ENCODE peak calls at places on chromosomes 2 and 18, in seven cellular contexts. One of them, this sample, is unnamed.

GRCh38 chr2:10901160-10901559 is 10.6 kb upstream of the KCNF1 start:
- DNase-seq in IMR-90: peak; percentile 45
- DNase-seq in suprapubic skin: no peak
- DNase-seq in brain microvascular endothelial cell: no peak
- DNase-seq in esophagus squamous epithelium: no peak
- DNase-seq in Peyer's patch: peak; percentile 63
- DNase-seq in fibroblast of lung: peak; percentile 23
- DNase-seq in this sample: peak; percentile 79

GRCh38 chr18:23071285-23071684 is 64.0 kb upstream of the CABLES1 start:
- DNase-seq in Peyer's patch: no peak
- DNase-seq in esophagus squamous epithelium: peak; percentile 33
- DNase-seq in brain microvascular endothelial cell: no peak
- DNase-seq in suprapubic skin: no peak
- DNase-seq in fibroblast of lung: no peak
- DNase-seq in IMR-90: peak; percentile 72
- DNase-seq in this sample: no peak

GRCh38 chr18:69494841-69495240 is 94.2 kb downstream of the DOK6 start:
- DNase-seq in fibroblast of lung: no peak
- DNase-seq in brain microvascular endothelial cell: no peak
- DNase-seq in suprapubic skin: no peak
- DNase-seq in Peyer's patch: no peak
- DNase-seq in IMR-90: no peak
- DNase-seq in esophagus squamous epithelium: no peak
- DNase-seq in this sample: no peak

GRCh38 chr2:222290691-222291484 is 7.9 kb downstream of the PAX3 start:
- DNase-seq in IMR-90: no peak
- DNase-seq in esophagus squamous epithelium: no peak
- DNase-seq in suprapubic skin: no peak
- DNase-seq in brain microvascular endothelial cell: no peak
- DNase-seq in Peyer's patch: no peak
- DNase-seq in fibroblast of lung: no peak
- DNase-seq in this sample: no peak

GRCh38 chr2:19786408-19787058 is 115.2 kb downstream of the TTC32 start:
- DNase-seq in Peyer's patch: no peak
- DNase-seq in suprapubic skin: no peak
- DNase-seq in esophagus squamous epithelium: no peak
- DNase-seq in brain microvascular endothelial cell: peak; percentile 35
- DNase-seq in IMR-90: peak; percentile 86
- DNase-seq in fibroblast of lung: peak; percentile 75
- DNase-seq in this sample: peak; percentile 41

GRCh38 chr2:45031028-45031427 is 21.8 kb upstream of the SIX2 start:
- DNase-seq in suprapubic skin: no peak
- DNase-seq in Peyer's patch: no peak
- DNase-seq in esophagus squamous epithelium: no peak
- DNase-seq in brain microvascular endothelial cell: no peak
- DNase-seq in IMR-90: no peak
- DNase-seq in fibroblast of lung: no peak
- DNase-seq in this sample: no peak

GRCh38 chr2:60361498-60361897 is 192.0 kb downstream of the BCL11A start:
- DNase-seq in esophagus squamous epithelium: no peak
- DNase-seq in brain microvascular endothelial cell: no peak
- DNase-seq in fibroblast of lung: no peak
- DNase-seq in Peyer's patch: no peak
- DNase-seq in suprapubic skin: no peak
- DNase-seq in IMR-90: no peak
- DNase-seq in this sample: no peak

GRCh38 chr2:237235383-237236095 is 149.8 kb downstream of the COPS8 start:
- DNase-seq in fibroblast of lung: peak; percentile 97
- DNase-seq in esophagus squamous epithelium: no peak
- DNase-seq in suprapubic skin: no peak
- DNase-seq in Peyer's patch: no peak
- DNase-seq in brain microvascular endothelial cell: peak; percentile 60
- DNase-seq in IMR-90: peak; percentile 93
- DNase-seq in this sample: no peak

GRCh38 chr2:105509271-105510086 is 110.6 kb upstream of the FHL2 start:
- DNase-seq in Peyer's patch: no peak
- DNase-seq in suprapubic skin: no peak
- DNase-seq in IMR-90: no peak
- DNase-seq in fibroblast of lung: no peak
- DNase-seq in brain microvascular endothelial cell: no peak
- DNase-seq in esophagus squamous epithelium: no peak
- DNase-seq in this sample: no peak

GRCh38 chr2:75130171-75130570 is 69.1 kb downstream of the TACR1 start:
- DNase-seq in fibroblast of lung: no peak
- DNase-seq in IMR-90: no peak
- DNase-seq in suprapubic skin: no peak
- DNase-seq in Peyer's patch: no peak
- DNase-seq in esophagus squamous epithelium: no peak
- DNase-seq in brain microvascular endothelial cell: no peak
- DNase-seq in this sample: no peak

GRCh38 chr2:6073260-6074141 is 381.3 kb downstream of the SOX11 start:
- DNase-seq in suprapubic skin: no peak
- DNase-seq in IMR-90: peak; percentile 74
- DNase-seq in Peyer's patch: no peak
- DNase-seq in brain microvascular endothelial cell: peak; percentile 77
- DNase-seq in esophagus squamous epithelium: no peak
- DNase-seq in fibroblast of lung: peak; percentile 40
- DNase-seq in this sample: no peak

GRCh38 chr2:173607601-173608311 is 253.1 kb downstream of the CDCA7 start:
- DNase-seq in fibroblast of lung: no peak
- DNase-seq in esophagus squamous epithelium: no peak
- DNase-seq in brain microvascular endothelial cell: no peak
- DNase-seq in IMR-90: no peak
- DNase-seq in suprapubic skin: no peak
- DNase-seq in Peyer's patch: no peak
- DNase-seq in this sample: no peak

GRCh38 chr2:59583173-59583765 is 970.2 kb downstream of the BCL11A start:
- DNase-seq in IMR-90: no peak
- DNase-seq in suprapubic skin: no peak
- DNase-seq in esophagus squamous epithelium: no peak
- DNase-seq in fibroblast of lung: no peak
- DNase-seq in Peyer's patch: no peak
- DNase-seq in brain microvascular endothelial cell: no peak
- DNase-seq in this sample: no peak

GRCh38 chr18:51030537-51031258 is 685 bp downstream of the SMAD4 start:
- DNase-seq in suprapubic skin: peak; percentile 76
- DNase-seq in fibroblast of lung: peak; percentile 44
- DNase-seq in esophagus squamous epithelium: peak; percentile 18
- DNase-seq in brain microvascular endothelial cell: peak; percentile 18
- DNase-seq in Peyer's patch: peak; percentile 87
- DNase-seq in IMR-90: peak; percentile 26
- DNase-seq in this sample: peak; percentile 46

GRCh38 chr2:64362562-64363026 is 91.4 kb upstream of the LGALSL start:
- DNase-seq in suprapubic skin: no peak
- DNase-seq in esophagus squamous epithelium: no peak
- DNase-seq in brain microvascular endothelial cell: no peak
- DNase-seq in Peyer's patch: peak; percentile 60
- DNase-seq in fibroblast of lung: no peak
- DNase-seq in IMR-90: no peak
- DNase-seq in this sample: peak; percentile 89

GRCh38 chr2:191376981-191377629 is 131.9 kb downstream of the MYO1B start:
- DNase-seq in Peyer's patch: peak; percentile 60
- DNase-seq in suprapubic skin: peak; percentile 74
- DNase-seq in fibroblast of lung: peak; percentile 90
- DNase-seq in IMR-90: peak; percentile 93
- DNase-seq in brain microvascular endothelial cell: peak; percentile 94
- DNase-seq in esophagus squamous epithelium: no peak
- DNase-seq in this sample: peak; percentile 84

GRCh38 chr2:179285060-179285459 is 20.4 kb upstream of the SESTD1 start:
- DNase-seq in suprapubic skin: no peak
- DNase-seq in Peyer's patch: no peak
- DNase-seq in esophagus squamous epithelium: no peak
- DNase-seq in IMR-90: no peak
- DNase-seq in fibroblast of lung: no peak
- DNase-seq in brain microvascular endothelial cell: no peak
- DNase-seq in this sample: no peak

GRCh38 chr2:30649278-30649677 is 158.0 kb downstream of the CAPN13 start:
- DNase-seq in IMR-90: no peak
- DNase-seq in suprapubic skin: no peak
- DNase-seq in brain microvascular endothelial cell: no peak
- DNase-seq in fibroblast of lung: no peak
- DNase-seq in esophagus squamous epithelium: no peak
- DNase-seq in Peyer's patch: no peak
- DNase-seq in this sample: no peak

GRCh38 chr2:206190689-206191088 is 31.0 kb downstream of the EEF1B2 start:
- DNase-seq in suprapubic skin: no peak
- DNase-seq in esophagus squamous epithelium: no peak
- DNase-seq in IMR-90: no peak
- DNase-seq in brain microvascular endothelial cell: no peak
- DNase-seq in fibroblast of lung: no peak
- DNase-seq in Peyer's patch: no peak
- DNase-seq in this sample: no peak

GRCh38 chr18:48542513-48543181 is 3.8 kb downstream of the CTIF start:
- DNase-seq in Peyer's patch: no peak
- DNase-seq in brain microvascular endothelial cell: no peak
- DNase-seq in IMR-90: no peak
- DNase-seq in esophagus squamous epithelium: no peak
- DNase-seq in fibroblast of lung: no peak
- DNase-seq in suprapubic skin: no peak
- DNase-seq in this sample: no peak

GRCh38 chr2:153101187-153101586 is 377.4 kb downstream of the RPRM start:
- DNase-seq in IMR-90: no peak
- DNase-seq in suprapubic skin: no peak
- DNase-seq in Peyer's patch: no peak
- DNase-seq in brain microvascular endothelial cell: no peak
- DNase-seq in esophagus squamous epithelium: no peak
- DNase-seq in fibroblast of lung: no peak
- DNase-seq in this sample: no peak

DNA sequence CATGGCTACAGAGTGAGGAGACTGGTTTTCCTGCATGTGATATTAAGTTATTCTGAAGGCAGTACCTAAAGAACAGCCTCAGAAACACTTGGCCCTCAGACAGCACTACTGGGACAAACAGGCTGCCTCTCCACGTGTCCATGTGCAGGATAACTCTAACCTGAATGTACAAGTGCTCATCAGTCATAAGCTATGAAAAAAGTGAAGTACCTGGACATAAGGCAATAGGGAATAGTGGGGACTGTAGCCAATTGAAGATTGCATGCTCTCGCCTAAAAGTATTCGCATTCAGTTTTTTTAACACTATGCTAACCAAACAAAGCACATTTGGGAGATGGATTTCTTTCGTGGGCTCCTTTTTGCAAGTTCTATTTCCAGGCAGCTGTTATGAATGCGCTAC is 33.0 kb downstream of the SLC14A1 start:
- DNase-seq in brain microvascular endothelial cell: no peak
- DNase-seq in fibroblast of lung: no peak
- DNase-seq in suprapubic skin: no peak
- DNase-seq in IMR-90: no peak
- DNase-seq in esophagus squamous epithelium: no peak
- DNase-seq in Peyer's patch: no peak
- DNase-seq in this sample: no peak
- H3K27ac ChIP-seq in brain microvascular endothelial cell: no peak overlapping the region
- H3K27ac ChIP-seq in fibroblast of lung: no peak overlapping the region
- H3K27ac ChIP-seq in suprapubic skin: no peak overlapping the region
- H3K27ac ChIP-seq in IMR-90: no peak overlapping the region
- H3K27ac ChIP-seq in esophagus squamous epithelium: no peak overlapping the region
- H3K27ac ChIP-seq in Peyer's patch: no peak overlapping the region
- H3K27ac ChIP-seq in this sample: no peak overlapping the region

GRCh38 chr2:38377501-38378258 is 607 bp upstream of the ATL2 start:
- DNase-seq in suprapubic skin: no peak
- DNase-seq in fibroblast of lung: peak; percentile 85
- DNase-seq in Peyer's patch: no peak
- DNase-seq in esophagus squamous epithelium: no peak
- DNase-seq in IMR-90: peak; percentile 75
- DNase-seq in brain microvascular endothelial cell: peak; percentile 33
- DNase-seq in this sample: peak; percentile 92

GRCh38 chr2:38375711-38376345 is 1.2 kb downstream of the ATL2 start:
- DNase-seq in suprapubic skin: no peak
- DNase-seq in esophagus squamous epithelium: no peak
- DNase-seq in Peyer's patch: no peak
- DNase-seq in IMR-90: peak; percentile 45
- DNase-seq in fibroblast of lung: peak; percentile 47
- DNase-seq in brain microvascular endothelial cell: no peak
- DNase-seq in this sample: no peak

GRCh38 chr2:38376346-38376682 is 759 bp downstream of the ATL2 start:
- DNase-seq in IMR-90: peak; percentile 70
- DNase-seq in fibroblast of lung: peak; percentile 71
- DNase-seq in brain microvascular endothelial cell: peak; percentile 60
- DNase-seq in Peyer's patch: no peak
- DNase-seq in esophagus squamous epithelium: no peak
- DNase-seq in suprapubic skin: peak; percentile 77
- DNase-seq in this sample: peak; percentile 77

GRCh38 chr2:38374978-38375377 is 2.1 kb downstream of the ATL2 start:
- DNase-seq in brain microvascular endothelial cell: no peak
- DNase-seq in suprapubic skin: no peak
- DNase-seq in fibroblast of lung: peak; percentile 19
- DNase-seq in Peyer's patch: no peak
- DNase-seq in esophagus squamous epithelium: no peak
- DNase-seq in IMR-90: no peak
- DNase-seq in this sample: no peak

GRCh38 chr2:38376683-38377500 is at the start of gene ATL2:
- DNase-seq in Peyer's patch: peak; percentile 95
- DNase-seq in brain microvascular endothelial cell: peak; percentile 95
- DNase-seq in IMR-90: peak; percentile 93
- DNase-seq in fibroblast of lung: peak; percentile 94
- DNase-seq in suprapubic skin: peak; percentile 97
- DNase-seq in esophagus squamous epithelium: peak; percentile 88
- DNase-seq in this sample: peak; percentile 62
- H3K27ac ChIP-seq in Peyer's patch: peak within 1 kb of the TSS; percentile 100
- H3K27ac ChIP-seq in brain microvascular endothelial cell: peak within 1 kb of the TSS; percentile 81
- H3K27ac ChIP-seq in IMR-90: peak within 1 kb of the TSS; percentile 83
- H3K27ac ChIP-seq in fibroblast of lung: peak within 1 kb of the TSS; percentile 89
- H3K27ac ChIP-seq in suprapubic skin: peak within 1 kb of the TSS; percentile 100
- H3K27ac ChIP-seq in esophagus squamous epithelium: peak within 1 kb of the TSS; percentile 100
- H3K27ac ChIP-seq in this sample: peak within 1 kb of the TSS; percentile 89

DNA sequence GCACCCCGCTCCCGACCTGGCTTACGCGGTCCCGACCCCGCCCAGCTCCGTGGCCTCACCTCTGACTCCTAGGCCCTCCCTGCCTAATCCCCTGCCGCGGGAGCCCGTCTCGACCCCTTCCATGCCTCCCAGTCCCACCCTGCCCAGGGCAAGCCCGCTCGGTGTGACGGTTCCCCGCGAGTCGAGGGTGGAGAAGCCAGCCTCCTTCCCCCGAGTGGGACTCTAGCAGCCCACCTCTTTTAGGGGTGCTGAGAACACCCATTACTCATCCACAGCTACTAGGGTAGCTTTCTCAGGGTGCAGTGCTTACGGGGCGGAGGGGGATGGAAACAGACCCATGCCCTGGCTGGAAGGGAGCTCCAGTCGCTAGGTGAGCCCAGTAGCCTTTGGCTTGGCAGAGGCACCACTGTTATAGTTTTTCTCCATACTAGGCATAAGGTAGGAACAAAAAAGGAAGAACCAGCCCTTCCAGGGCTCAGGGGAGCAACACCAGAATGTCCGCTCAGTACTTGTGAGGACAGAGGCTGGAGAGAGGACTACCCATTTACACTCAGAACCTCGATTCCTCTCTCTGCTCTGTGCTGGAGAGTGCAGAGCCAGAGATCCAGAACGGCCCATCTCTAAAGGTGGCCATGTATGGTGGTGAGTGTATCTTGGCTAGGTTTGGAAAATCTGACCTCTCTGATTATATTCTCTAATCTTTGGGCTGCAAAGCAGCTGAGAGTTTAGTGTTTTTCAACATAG is 606 bp downstream of the AGBL5 start:
- DNase-seq in brain microvascular endothelial cell: no peak
- DNase-seq in suprapubic skin: peak; percentile 87
- DNase-seq in Peyer's patch: no peak
- DNase-seq in fibroblast of lung: no peak
- DNase-seq in esophagus squamous epithelium: no peak
- DNase-seq in IMR-90: no peak
- DNase-seq in this sample: no peak
- H3K27ac ChIP-seq in brain microvascular endothelial cell: peak overlapping the region; percentile 71
- H3K27ac ChIP-seq in suprapubic skin: peak overlapping the region; percentile 85
- H3K27ac ChIP-seq in Peyer's patch: peak overlapping the region; percentile 80
- H3K27ac ChIP-seq in fibroblast of lung: peak overlapping the region; percentile 29
- H3K27ac ChIP-seq in esophagus squamous epithelium: peak overlapping the region; percentile 96
- H3K27ac ChIP-seq in IMR-90: peak overlapping the region; percentile 78
- H3K27ac ChIP-seq in this sample: peak overlapping the region; percentile 93

GRCh38 chr2:231243883-231244282 is 45.5 kb downstream of the ARMC9 start:
- DNase-seq in IMR-90: no peak
- DNase-seq in fibroblast of lung: no peak
- DNase-seq in esophagus squamous epithelium: no peak
- DNase-seq in brain microvascular endothelial cell: no peak
- DNase-seq in Peyer's patch: no peak
- DNase-seq in suprapubic skin: no peak
- DNase-seq in this sample: no peak
- H3K27ac ChIP-seq in IMR-90: no peak overlapping the region
- H3K27ac ChIP-seq in fibroblast of lung: no peak overlapping the region
- H3K27ac ChIP-seq in esophagus squamous epithelium: no peak overlapping the region
- H3K27ac ChIP-seq in brain microvascular endothelial cell: no peak overlapping the region
- H3K27ac ChIP-seq in Peyer's patch: no peak overlapping the region
- H3K27ac ChIP-seq in suprapubic skin: no peak overlapping the region
- H3K27ac ChIP-seq in this sample: no peak overlapping the region